ENCODE peak calls at places on chromosome 11, in eight cellular contexts. One of them, this sample, is unnamed.

GRCh38 chr11:111967651-111968050 is 30.5 kb downstream of the DIXDC1 start:
- DNase-seq in AG09309: no peak
- DNase-seq in cardiac fibroblast: no peak
- DNase-seq in brain microvascular endothelial cell: no peak
- DNase-seq in body of pancreas: no peak
- DNase-seq in heart right ventricle: peak
- DNase-seq in AG09319: no peak
- DNase-seq in HFFc6: no peak
- DNase-seq in this sample: no peak

GRCh38 chr11:121936781-121937447 is 179.1 kb downstream of the BLID start:
- DNase-seq in AG09309: peak
- DNase-seq in cardiac fibroblast: peak
- DNase-seq in brain microvascular endothelial cell: peak
- DNase-seq in body of pancreas: no peak
- DNase-seq in heart right ventricle: no peak
- DNase-seq in AG09319: no peak
- DNase-seq in HFFc6: peak
- DNase-seq in this sample: no peak

GRCh38 chr11:45661417-45662055 is 3.9 kb downstream of the CHST1 start:
- DNase-seq in AG09309: no peak
- DNase-seq in cardiac fibroblast: no peak
- DNase-seq in brain microvascular endothelial cell: no peak
- DNase-seq in body of pancreas: no peak
- DNase-seq in heart right ventricle: no peak
- DNase-seq in AG09319: no peak
- DNase-seq in HFFc6: no peak
- DNase-seq in this sample: no peak

GRCh38 chr11:16028406-16028805 is 327.9 kb downstream of the SOX6 start:
- DNase-seq in AG09309: no peak
- DNase-seq in cardiac fibroblast: peak
- DNase-seq in brain microvascular endothelial cell: peak
- DNase-seq in body of pancreas: no peak
- DNase-seq in heart right ventricle: no peak
- DNase-seq in AG09319: no peak
- DNase-seq in HFFc6: peak
- DNase-seq in this sample: no peak

GRCh38 chr11:67441082-67441683 is 2.1 kb downstream of the CORO1B start:
- DNase-seq in AG09309: no peak
- DNase-seq in cardiac fibroblast: no peak
- DNase-seq in brain microvascular endothelial cell: no peak
- DNase-seq in body of pancreas: no peak
- DNase-seq in heart right ventricle: no peak
- DNase-seq in AG09319: no peak
- DNase-seq in HFFc6: no peak
- DNase-seq in this sample: no peak

GRCh38 chr11:89633125-89633695 is 76.9 kb upstream of the TRIM77 start:
- DNase-seq in AG09309: no peak
- DNase-seq in cardiac fibroblast: no peak
- DNase-seq in brain microvascular endothelial cell: no peak
- DNase-seq in body of pancreas: no peak
- DNase-seq in heart right ventricle: no peak
- DNase-seq in AG09319: no peak
- DNase-seq in HFFc6: no peak
- DNase-seq in this sample: no peak

GRCh38 chr11:132772712-132773545 is 759.4 kb downstream of the OPCML start:
- DNase-seq in AG09309: no peak
- DNase-seq in cardiac fibroblast: no peak
- DNase-seq in brain microvascular endothelial cell: no peak
- DNase-seq in body of pancreas: no peak
- DNase-seq in heart right ventricle: no peak
- DNase-seq in AG09319: no peak
- DNase-seq in HFFc6: no peak
- DNase-seq in this sample: no peak

GRCh38 chr11:118614511-118614910 is 7.1 kb downstream of the PHLDB1 start:
- DNase-seq in AG09309: no peak
- DNase-seq in cardiac fibroblast: no peak
- DNase-seq in brain microvascular endothelial cell: no peak
- DNase-seq in body of pancreas: peak
- DNase-seq in heart right ventricle: no peak
- DNase-seq in AG09319: no peak
- DNase-seq in HFFc6: no peak
- DNase-seq in this sample: peak

GRCh38 chr11:118310781-118311485 is 6.4 kb downstream of the CD3E start:
- DNase-seq in AG09309: no peak
- DNase-seq in cardiac fibroblast: no peak
- DNase-seq in brain microvascular endothelial cell: no peak
- DNase-seq in body of pancreas: no peak
- DNase-seq in heart right ventricle: no peak
- DNase-seq in AG09319: no peak
- DNase-seq in HFFc6: no peak
- DNase-seq in this sample: no peak

DNA sequence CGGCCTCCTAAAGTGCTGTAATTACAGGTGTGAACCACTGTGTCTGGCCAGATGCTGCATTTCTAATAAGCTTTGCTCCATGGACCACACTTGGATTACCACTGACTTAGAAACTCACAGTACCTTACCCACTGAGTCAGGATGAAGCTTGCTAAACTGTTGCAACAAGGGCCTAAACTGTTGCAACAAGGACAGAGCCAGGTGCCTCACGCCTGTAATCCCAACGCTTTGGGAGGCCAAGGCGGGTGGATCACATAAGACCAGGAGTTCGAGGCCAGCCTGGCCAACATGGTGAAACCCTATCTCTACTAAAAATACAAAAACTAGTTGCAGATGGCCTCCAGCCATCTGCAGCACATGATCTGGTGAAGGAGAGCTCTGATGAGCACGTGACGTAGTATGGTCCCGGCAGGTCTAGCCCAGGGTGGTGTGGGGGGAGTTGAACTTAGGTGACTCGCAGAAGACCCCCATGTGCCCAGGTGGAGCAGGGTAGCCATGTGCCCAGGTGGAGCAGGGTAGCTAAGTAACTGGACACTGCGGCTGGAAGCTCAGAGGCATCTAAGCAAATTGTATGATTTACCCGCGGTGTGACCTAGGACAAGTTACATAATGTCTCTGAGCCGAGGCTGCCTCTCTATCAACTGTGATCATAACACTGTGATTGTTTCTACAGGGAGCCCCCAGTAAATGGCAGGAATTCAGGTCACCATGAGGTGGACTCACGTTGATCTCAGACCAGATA is 8.4 kb downstream of the SLC25A45 start:
- DNase-seq in AG09309: no peak
- DNase-seq in cardiac fibroblast: no peak
- DNase-seq in brain microvascular endothelial cell: no peak
- DNase-seq in body of pancreas: no peak
- DNase-seq in heart right ventricle: no peak
- DNase-seq in AG09319: no peak
- DNase-seq in HFFc6: no peak
- DNase-seq in this sample: no peak
- TF ChIP-seq CTCF in AG09309: no peak
- TF ChIP-seq CTCF in cardiac fibroblast: no peak
- TF ChIP-seq CTCF in brain microvascular endothelial cell: no peak
- TF ChIP-seq CTCF in body of pancreas: no peak
- TF ChIP-seq CTCF in heart right ventricle: no peak
- TF ChIP-seq CTCF in AG09319: no peak
- TF ChIP-seq CTCF in HFFc6: no peak
- TF ChIP-seq CTCF in this sample: no peak

GRCh38 chr11:40291304-40292100 is 1168.0 kb downstream of the LRRC4C start:
- DNase-seq in AG09309: no peak
- DNase-seq in cardiac fibroblast: no peak
- DNase-seq in brain microvascular endothelial cell: no peak
- DNase-seq in body of pancreas: no peak
- DNase-seq in heart right ventricle: no peak
- DNase-seq in AG09319: no peak
- DNase-seq in HFFc6: no peak
- DNase-seq in this sample: no peak

GRCh38 chr11:40294343-40294723 is 1165.1 kb downstream of the LRRC4C start:
- DNase-seq in AG09309: no peak
- DNase-seq in cardiac fibroblast: no peak
- DNase-seq in brain microvascular endothelial cell: no peak
- DNase-seq in body of pancreas: no peak
- DNase-seq in heart right ventricle: no peak
- DNase-seq in AG09319: no peak
- DNase-seq in HFFc6: no peak
- DNase-seq in this sample: no peak

GRCh38 chr11:40295466-40295865 is 1164.0 kb downstream of the LRRC4C start:
- DNase-seq in AG09309: no peak
- DNase-seq in cardiac fibroblast: no peak
- DNase-seq in brain microvascular endothelial cell: no peak
- DNase-seq in body of pancreas: no peak
- DNase-seq in heart right ventricle: no peak
- DNase-seq in AG09319: no peak
- DNase-seq in HFFc6: no peak
- DNase-seq in this sample: no peak

GRCh38 chr11:40292636-40293585 is 1166.5 kb downstream of the LRRC4C start:
- DNase-seq in AG09309: no peak
- DNase-seq in cardiac fibroblast: no peak
- DNase-seq in brain microvascular endothelial cell: no peak
- DNase-seq in body of pancreas: no peak
- DNase-seq in heart right ventricle: peak
- DNase-seq in AG09319: no peak
- DNase-seq in HFFc6: no peak
- DNase-seq in this sample: peak

GRCh38 chr11:40293655-40294342 is 1165.7 kb downstream of the LRRC4C start:
- DNase-seq in AG09309: peak
- DNase-seq in cardiac fibroblast: peak
- DNase-seq in brain microvascular endothelial cell: peak
- DNase-seq in body of pancreas: peak
- DNase-seq in heart right ventricle: peak
- DNase-seq in AG09319: peak
- DNase-seq in HFFc6: peak
- DNase-seq in this sample: peak
- TF ChIP-seq CTCF in AG09309: peak
- TF ChIP-seq CTCF in cardiac fibroblast: peak
- TF ChIP-seq CTCF in brain microvascular endothelial cell: peak
- TF ChIP-seq CTCF in body of pancreas: peak
- TF ChIP-seq CTCF in heart right ventricle: peak
- TF ChIP-seq CTCF in AG09319: peak
- TF ChIP-seq CTCF in HFFc6: peak
- TF ChIP-seq CTCF in this sample: peak

DNA sequence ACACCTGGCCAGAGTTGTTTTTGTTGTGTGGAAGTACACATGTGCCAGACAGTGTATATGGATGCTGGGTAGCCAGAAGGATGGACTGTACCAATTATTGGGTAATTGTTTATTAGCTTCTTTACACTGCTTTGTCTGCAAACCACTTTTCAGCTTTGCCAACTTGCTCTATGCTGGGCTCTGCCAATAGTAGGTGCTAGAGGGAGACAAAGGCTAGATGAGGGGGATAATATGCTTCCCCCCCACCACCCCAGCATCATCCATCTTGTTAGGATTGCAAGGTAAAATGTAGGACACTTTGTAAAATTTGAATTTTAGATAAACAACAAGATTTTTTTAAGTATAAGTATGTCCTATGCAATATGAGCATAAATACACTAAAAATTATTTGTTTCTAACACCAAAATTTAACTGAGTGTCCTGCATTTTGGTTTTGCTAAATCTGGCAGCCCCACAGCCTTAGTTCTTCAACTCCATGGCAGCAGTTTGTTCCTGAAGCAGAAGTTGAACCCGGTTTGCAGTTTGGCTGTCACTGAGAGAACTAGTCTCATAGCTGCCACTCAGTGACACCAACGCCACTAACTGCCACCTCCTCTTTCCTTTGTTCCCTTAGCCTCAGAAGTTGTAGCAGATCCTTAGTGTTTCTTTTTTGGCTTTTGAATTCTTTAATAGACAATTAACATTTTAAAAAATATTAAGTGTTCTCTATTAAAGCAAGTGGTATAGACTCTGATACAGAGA is 78.8 kb downstream of the CCDC81 start:
- DNase-seq in AG09309: no peak
- DNase-seq in cardiac fibroblast: no peak
- DNase-seq in brain microvascular endothelial cell: no peak
- DNase-seq in body of pancreas: no peak
- DNase-seq in heart right ventricle: no peak
- DNase-seq in AG09319: no peak
- DNase-seq in HFFc6: no peak
- DNase-seq in this sample: no peak
- TF ChIP-seq CTCF in AG09309: no peak
- TF ChIP-seq CTCF in cardiac fibroblast: no peak
- TF ChIP-seq CTCF in brain microvascular endothelial cell: peak
- TF ChIP-seq CTCF in body of pancreas: no peak
- TF ChIP-seq CTCF in heart right ventricle: no peak
- TF ChIP-seq CTCF in AG09319: no peak
- TF ChIP-seq CTCF in HFFc6: peak
- TF ChIP-seq CTCF in this sample: no peak

DNA sequence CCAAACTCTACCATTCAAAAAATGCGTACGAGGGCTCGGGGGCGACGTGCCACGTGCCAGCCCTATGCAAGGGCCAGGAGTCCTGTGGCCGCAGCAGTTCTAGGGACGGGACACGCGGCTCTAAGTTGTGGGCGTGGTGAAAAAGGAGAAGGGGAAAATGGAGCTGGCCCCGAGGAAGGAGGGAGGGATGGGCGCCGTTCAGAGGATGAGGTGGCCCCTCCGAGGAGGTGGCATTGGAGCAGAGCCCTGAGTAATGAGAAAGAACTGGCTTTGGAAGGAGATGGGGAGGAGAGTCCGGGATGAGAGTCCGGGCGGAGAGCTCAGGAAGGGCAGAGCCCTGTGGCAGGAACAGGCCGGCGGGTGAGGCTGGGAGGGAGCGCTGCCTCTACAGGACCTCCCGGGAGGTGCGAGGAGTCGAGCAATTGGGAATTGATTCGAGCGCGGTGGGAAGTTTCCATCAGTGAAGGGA is 21.0 kb downstream of the OTUB1 start:
- DNase-seq in AG09309: no peak
- DNase-seq in cardiac fibroblast: peak
- DNase-seq in brain microvascular endothelial cell: no peak
- DNase-seq in body of pancreas: no peak
- DNase-seq in heart right ventricle: no peak
- DNase-seq in AG09319: no peak
- DNase-seq in HFFc6: peak
- DNase-seq in this sample: no peak
- TF ChIP-seq CTCF in AG09309: no peak
- TF ChIP-seq CTCF in cardiac fibroblast: no peak
- TF ChIP-seq CTCF in brain microvascular endothelial cell: no peak
- TF ChIP-seq CTCF in body of pancreas: no peak
- TF ChIP-seq CTCF in heart right ventricle: no peak
- TF ChIP-seq CTCF in AG09319: no peak
- TF ChIP-seq CTCF in HFFc6: no peak
- TF ChIP-seq CTCF in this sample: no peak